ENCODE peak calls at places on chromosomes 4 and X, in eight cellular contexts. I is C1 segment of cervical spinal cord; K is A172; Z is neural progenitor cell; D is memory B cell; T is AG04449; V is GM06990; G is stimulated activated CD4-positive, alpha-beta T cell treated with anti-CD3 and anti-CD28 coated beads, Interleukin-15, amount 100 ng/mL, for 1 hour. H is an unnamed sample.

GRCh38 chr4:186780291-186781031 is 56.8 kb upstream of the FAT1 start:
- DNase-seq in I (no peak), G (no peak), D (no peak), T (no peak), V (no peak), Z (no peak), K (no peak), H (no peak)

GRCh38 chr4:184255917-184256642 is 38.4 kb upstream of the ENPP6 start:
- DNase-seq in K (no peak), T (no peak), Z (no peak), D (no peak), G (no peak), V (no peak), I (no peak), H (no peak)

GRCh38 chrX:152936306-152936705 is 38.4 kb downstream of the ZNF185 start:
- DNase-seq in G (no peak), T (no peak), I (no peak), K (no peak), Z (no peak), D (no peak), V (no peak), H (no peak)

GRCh38 chr4:34516524-34516923 is 1727.8 kb downstream of the ARAP2 start:
- DNase-seq in I (no peak), V (no peak), D (no peak), T (no peak), K (no peak), Z (no peak), G (no peak), H (no peak)

GRCh38 chrX:37347420-37347819 is 1.7 kb upstream of the PRRG1 start:
- DNase-seq in G (no peak), T (peak; percentile 42), D (no peak), K (peak; percentile 4), I (no peak), V (no peak), Z (peak; percentile 5), H (no peak)

GRCh38 chr4:15400911-15401671 is 26.7 kb upstream of the C1QTNF7 start:
- DNase-seq in Z (no peak), D (no peak), K (peak; percentile 64), V (no peak), I (no peak), G (no peak), T (peak; percentile 86), H (no peak)

GRCh38 chr4:136818811-136819210 is 713.5 kb downstream of the PCDH18 start:
- DNase-seq in D (no peak), T (no peak), V (no peak), K (peak; percentile 14), Z (no peak), I (no peak), G (no peak), H (no peak)

GRCh38 chr4:26074672-26075071 is 160.7 kb downstream of the SMIM20 start:
- DNase-seq in I (no peak), G (no peak), Z (no peak), T (no peak), V (peak; percentile 35), K (no peak), D (peak; percentile 70), H (peak; percentile 74)

GRCh38 chr4:18894928-18895327 is 873.4 kb upstream of the LCORL start:
- DNase-seq in K (no peak), T (no peak), G (no peak), V (no peak), D (no peak), I (no peak), Z (no peak), H (no peak)

GRCh38 chrX:24207826-24208225 is 58.3 kb downstream of the ZFX start:
- DNase-seq in I (no peak), V (no peak), K (no peak), Z (no peak), D (no peak), G (no peak), T (no peak), H (no peak)

GRCh38 chr4:75327804-75328512 is 186.2 kb downstream of the RCHY1 start:
- DNase-seq in D (no peak), K (peak; percentile 1), T (no peak), G (no peak), I (no peak), Z (peak; percentile 67), V (no peak), H (no peak)

GRCh38 chr4:2847297-2847871 is 3.7 kb downstream of the ADD1 start:
- DNase-seq in D (no peak), G (no peak), I (no peak), V (no peak), Z (no peak), K (no peak), T (no peak), H (no peak)

GRCh38 chr4:109826719-109827118 is 1.1 kb upstream of the RRH start:
- DNase-seq in D (no peak), T (no peak), V (no peak), G (no peak), I (no peak), K (peak; percentile 2), Z (no peak), H (no peak)

GRCh38 chr4:174521800-174522182 is 497 bp downstream of the HPGD start:
- DNase-seq in I (no peak), V (peak; percentile 4), T (no peak), D (no peak), G (no peak), K (peak; percentile 4), Z (peak; percentile 39), H (no peak)

GRCh38 chrX:16445166-16445752 is 204.7 kb upstream of the S100G start:
- DNase-seq in V (peak; percentile 6), G (no peak), T (no peak), D (peak; percentile 29), K (peak; percentile 47), I (no peak), Z (peak; percentile 70), H (peak; percentile 38)

GRCh38 chrX:71128915-71129765 is 10.7 kb downstream of the MED12 start:
- DNase-seq in T (no peak), Z (peak; percentile 62), D (peak; percentile 61), K (no peak), V (peak; percentile 66), I (peak; percentile 8), G (peak; percentile 49), H (peak; percentile 75)

GRCh38 chrX:23003121-23003520 is 3.4 kb downstream of the DDX53 start:
- DNase-seq in K (peak; percentile 40), Z (no peak), I (no peak), D (no peak), G (no peak), T (peak; percentile 5), V (no peak), H (no peak)